ENCODE peak calls at places on chromosomes 2 and 18, in four cellular contexts. One of them, this sample, is unnamed.

GRCh38 chr2:235914756-235915155 is 253.4 kb downstream of the GBX2 start:
- DNase-seq in BE2C: no peak
- DNase-seq in cardiac muscle cell: no peak
- DNase-seq in cardiac fibroblast: no peak
- DNase-seq in this sample: no peak

GRCh38 chr18:2104620-2105462 is 466.5 kb downstream of the METTL4 start:
- DNase-seq in BE2C: peak
- DNase-seq in cardiac muscle cell: peak
- DNase-seq in cardiac fibroblast: peak
- DNase-seq in this sample: peak

GRCh38 chr2:88599527-88599926 is 27.7 kb downstream of the EIF2AK3 start:
- DNase-seq in BE2C: no peak
- DNase-seq in cardiac muscle cell: no peak
- DNase-seq in cardiac fibroblast: no peak
- DNase-seq in this sample: no peak

GRCh38 chr18:76274470-76275289 is 220.4 kb downstream of the ZNF516 start:
- DNase-seq in BE2C: peak
- DNase-seq in cardiac muscle cell: no peak
- DNase-seq in cardiac fibroblast: no peak
- DNase-seq in this sample: no peak

GRCh38 chr2:52500561-52500960 is 1267.0 kb upstream of the CHAC2 start:
- DNase-seq in BE2C: no peak
- DNase-seq in cardiac muscle cell: no peak
- DNase-seq in cardiac fibroblast: no peak
- DNase-seq in this sample: no peak

GRCh38 chr2:73080321-73081131 is 9.0 kb upstream of the SFXN5 start:
- DNase-seq in BE2C: no peak
- DNase-seq in cardiac muscle cell: peak
- DNase-seq in cardiac fibroblast: no peak
- DNase-seq in this sample: no peak

GRCh38 chr2:39568116-39568515 is 97.6 kb upstream of the TMEM178A start:
- DNase-seq in BE2C: no peak
- DNase-seq in cardiac muscle cell: no peak
- DNase-seq in cardiac fibroblast: no peak
- DNase-seq in this sample: no peak

GRCh38 chr2:95074663-95075439 is 46.8 kb downstream of the MRPS5 start:
- DNase-seq in BE2C: no peak
- DNase-seq in cardiac muscle cell: no peak
- DNase-seq in cardiac fibroblast: no peak
- DNase-seq in this sample: no peak

GRCh38 chr2:44877417-44877816 is 64.1 kb upstream of the SIX3 start:
- DNase-seq in BE2C: no peak
- DNase-seq in cardiac muscle cell: no peak
- DNase-seq in cardiac fibroblast: no peak
- DNase-seq in this sample: no peak

GRCh38 chr2:170771049-170771937 is 1.1 kb downstream of the ERICH2 start:
- DNase-seq in BE2C: no peak
- DNase-seq in cardiac muscle cell: peak
- DNase-seq in cardiac fibroblast: no peak
- DNase-seq in this sample: peak

GRCh38 chr2:7454592-7454991 is 537.4 kb downstream of the RNF144A start:
- DNase-seq in BE2C: no peak
- DNase-seq in cardiac muscle cell: no peak
- DNase-seq in cardiac fibroblast: no peak
- DNase-seq in this sample: no peak

GRCh38 chr2:236536727-236537398 is 32.8 kb upstream of the ACKR3 start:
- DNase-seq in BE2C: no peak
- DNase-seq in cardiac muscle cell: no peak
- DNase-seq in cardiac fibroblast: no peak
- DNase-seq in this sample: no peak

GRCh38 chr18:55779461-55779710 is 191.4 kb upstream of the TCF4 start:
- DNase-seq in BE2C: peak
- DNase-seq in cardiac muscle cell: no peak
- DNase-seq in cardiac fibroblast: peak
- DNase-seq in this sample: peak

GRCh38 chr2:222250313-222250712 is 48.5 kb downstream of the PAX3 start:
- DNase-seq in BE2C: no peak
- DNase-seq in cardiac muscle cell: no peak
- DNase-seq in cardiac fibroblast: no peak
- DNase-seq in this sample: no peak

GRCh38 chr2:116098049-116098448 is 1655.6 kb downstream of the DPP10 start:
- DNase-seq in BE2C: no peak
- DNase-seq in cardiac muscle cell: no peak
- DNase-seq in cardiac fibroblast: no peak
- DNase-seq in this sample: no peak
- TF ChIP-seq CTCF in BE2C: no peak
- TF ChIP-seq CTCF in cardiac muscle cell: no peak
- TF ChIP-seq CTCF in cardiac fibroblast: no peak
- TF ChIP-seq CTCF in this sample: no peak

GRCh38 chr2:45892236-45892701 is 240.8 kb downstream of the PRKCE start:
- DNase-seq in BE2C: no peak
- DNase-seq in cardiac muscle cell: peak
- DNase-seq in cardiac fibroblast: peak
- DNase-seq in this sample: no peak
- H3K4me3 ChIP-seq in BE2C: no peak
- H3K4me3 ChIP-seq in cardiac muscle cell: no peak
- H3K4me3 ChIP-seq in cardiac fibroblast: no peak
- H3K4me3 ChIP-seq in this sample: no peak

GRCh38 chr2:239375278-239376061 is 25.4 kb downstream of the HDAC4 start:
- DNase-seq in BE2C: no peak
- DNase-seq in cardiac muscle cell: no peak
- DNase-seq in cardiac fibroblast: no peak
- DNase-seq in this sample: no peak
- TF ChIP-seq CTCF in BE2C: peak
- TF ChIP-seq CTCF in cardiac muscle cell: no peak
- TF ChIP-seq CTCF in cardiac fibroblast: no peak
- TF ChIP-seq CTCF in this sample: no peak

GRCh38 chr18:64287926-64288325 is 139.0 kb upstream of the LINC00305 start:
- DNase-seq in BE2C: no peak
- DNase-seq in cardiac muscle cell: no peak
- DNase-seq in cardiac fibroblast: no peak
- DNase-seq in this sample: no peak
- H3K4me3 ChIP-seq in BE2C: no peak
- H3K4me3 ChIP-seq in cardiac muscle cell: no peak
- H3K4me3 ChIP-seq in cardiac fibroblast: no peak
- H3K4me3 ChIP-seq in this sample: no peak

GRCh38 chr18:32439802-32440201 is 30.9 kb downstream of the GAREM1 start:
- DNase-seq in BE2C: no peak
- DNase-seq in cardiac muscle cell: peak
- DNase-seq in cardiac fibroblast: no peak
- DNase-seq in this sample: no peak
- TF ChIP-seq CTCF in BE2C: no peak
- TF ChIP-seq CTCF in cardiac muscle cell: peak
- TF ChIP-seq CTCF in cardiac fibroblast: peak
- TF ChIP-seq CTCF in this sample: peak

GRCh38 chr2:176643711-176644110 is 374.5 kb downstream of the MTX2 start:
- DNase-seq in BE2C: peak
- DNase-seq in cardiac muscle cell: peak
- DNase-seq in cardiac fibroblast: no peak
- DNase-seq in this sample: no peak

GRCh38 chr2:176642074-176642473 is 372.8 kb downstream of the MTX2 start:
- DNase-seq in BE2C: no peak
- DNase-seq in cardiac muscle cell: no peak
- DNase-seq in cardiac fibroblast: no peak
- DNase-seq in this sample: peak

GRCh38 chr2:176638167-176639015 is 369.1 kb downstream of the MTX2 start:
- DNase-seq in BE2C: peak
- DNase-seq in cardiac muscle cell: peak
- DNase-seq in cardiac fibroblast: peak
- DNase-seq in this sample: peak

GRCh38 chr2:176639016-176639343 is 369.7 kb downstream of the MTX2 start:
- DNase-seq in BE2C: no peak
- DNase-seq in cardiac muscle cell: no peak
- DNase-seq in cardiac fibroblast: no peak
- DNase-seq in this sample: no peak

DNA sequence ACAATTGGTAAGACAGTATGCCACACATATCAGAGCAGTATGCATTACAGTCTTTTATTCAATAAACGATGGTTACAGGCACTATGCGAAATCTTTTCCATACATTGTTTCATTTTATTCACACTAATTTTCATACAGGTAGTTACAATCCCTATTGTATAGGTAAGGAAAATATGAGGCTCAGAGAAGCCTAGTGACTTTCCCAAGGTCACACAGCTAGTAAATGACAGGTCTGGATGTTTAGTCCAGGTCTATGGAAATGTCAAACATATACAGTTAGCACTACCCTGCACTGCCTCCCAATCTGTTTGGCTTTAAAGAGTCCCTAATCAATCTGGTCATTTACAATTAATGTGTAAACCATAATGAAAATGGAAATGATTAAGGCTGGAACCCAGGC is 372.2 kb downstream of the MTX2 start:
- DNase-seq in BE2C: no peak
- DNase-seq in cardiac muscle cell: no peak
- DNase-seq in cardiac fibroblast: no peak
- DNase-seq in this sample: no peak
- H3K4me3 ChIP-seq in BE2C: no peak
- H3K4me3 ChIP-seq in cardiac muscle cell: no peak
- H3K4me3 ChIP-seq in cardiac fibroblast: no peak
- H3K4me3 ChIP-seq in this sample: no peak

GRCh38 chr2:129744141-129744540 is 235.3 kb upstream of the RAB6C start:
- DNase-seq in BE2C: no peak
- DNase-seq in cardiac muscle cell: no peak
- DNase-seq in cardiac fibroblast: no peak
- DNase-seq in this sample: no peak

GRCh38 chr2:129741623-129742022 is 237.8 kb upstream of the RAB6C start:
- DNase-seq in BE2C: no peak
- DNase-seq in cardiac muscle cell: no peak
- DNase-seq in cardiac fibroblast: no peak
- DNase-seq in this sample: no peak

GRCh38 chr2:129742415-129742814 is 237.1 kb upstream of the RAB6C start:
- DNase-seq in BE2C: no peak
- DNase-seq in cardiac muscle cell: no peak
- DNase-seq in cardiac fibroblast: no peak
- DNase-seq in this sample: no peak

GRCh38 chr2:129747500-129748125 is 231.9 kb upstream of the RAB6C start:
- DNase-seq in BE2C: no peak
- DNase-seq in cardiac muscle cell: no peak
- DNase-seq in cardiac fibroblast: no peak
- DNase-seq in this sample: no peak

DNA sequence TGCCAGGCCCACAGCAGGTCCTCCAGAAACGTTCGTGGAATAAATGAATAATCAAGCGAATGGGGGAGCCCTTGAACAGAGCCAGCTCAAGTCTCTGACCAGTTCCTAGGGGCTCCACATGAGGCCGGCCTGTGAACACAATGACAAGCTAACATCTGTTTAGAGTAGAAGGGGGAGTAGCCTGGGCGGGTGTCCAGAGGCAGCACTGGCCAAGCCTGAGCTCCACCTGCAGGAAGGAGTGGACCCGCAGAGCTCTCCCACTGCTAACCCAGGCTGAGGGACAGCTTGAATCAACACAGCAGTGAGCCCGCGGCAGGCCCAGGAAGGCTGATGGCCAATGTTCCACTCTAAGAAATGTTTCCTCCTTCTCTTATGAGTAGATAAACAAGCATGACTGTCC is 234.8 kb upstream of the RAB6C start:
- DNase-seq in BE2C: no peak
- DNase-seq in cardiac muscle cell: no peak
- DNase-seq in cardiac fibroblast: no peak
- DNase-seq in this sample: no peak
- TF ChIP-seq CTCF in BE2C: no peak
- TF ChIP-seq CTCF in cardiac muscle cell: no peak
- TF ChIP-seq CTCF in cardiac fibroblast: no peak
- TF ChIP-seq CTCF in this sample: no peak

GRCh38 chr2:238520359-238520886 is 93.7 kb downstream of the ASB1 start:
- DNase-seq in BE2C: no peak
- DNase-seq in cardiac muscle cell: no peak
- DNase-seq in cardiac fibroblast: no peak
- DNase-seq in this sample: no peak
- H3K4me3 ChIP-seq in BE2C: no peak
- H3K4me3 ChIP-seq in cardiac muscle cell: no peak
- H3K4me3 ChIP-seq in cardiac fibroblast: no peak
- H3K4me3 ChIP-seq in this sample: no peak

DNA sequence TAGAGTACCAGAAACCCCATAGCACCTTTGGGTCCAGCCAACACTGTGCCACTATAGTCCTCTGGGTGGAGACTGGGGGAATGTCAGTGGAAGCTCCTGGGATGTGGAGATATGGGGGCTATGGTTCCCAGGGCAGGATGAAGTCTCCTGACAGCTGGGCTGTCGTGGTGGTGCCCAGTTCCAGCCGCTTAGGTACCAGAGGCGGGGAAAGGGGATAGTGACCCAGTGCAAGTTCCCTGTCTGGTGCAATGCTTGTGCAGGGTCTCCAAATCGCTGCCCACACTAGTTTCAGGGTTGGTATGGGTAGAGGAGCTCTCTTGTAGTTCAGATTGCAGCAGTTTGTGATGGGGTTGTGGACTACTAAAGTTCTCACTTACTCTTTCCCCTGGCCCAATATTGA is 97.9 kb downstream of the ANKRD12 start:
- DNase-seq in BE2C: no peak
- DNase-seq in cardiac muscle cell: no peak
- DNase-seq in cardiac fibroblast: no peak
- DNase-seq in this sample: no peak
- TF ChIP-seq CTCF in BE2C: no peak
- TF ChIP-seq CTCF in cardiac muscle cell: no peak
- TF ChIP-seq CTCF in cardiac fibroblast: no peak
- TF ChIP-seq CTCF in this sample: no peak

This sample was measured in fibroblast of villous mesenchyme.